ENCODE peak calls at places on chromosomes 12 and 14, in nine cellular contexts. V, P, Z, S, M, X, F, G and I are unnamed samples.

GRCh38 chr14:85483037-85483436 is 46.9 kb upstream of the FLRT2 start:
- DNase-seq in V (no peak), P (no peak), Z (no peak), S (no peak), M (no peak), X (no peak), F (no peak), G (no peak), I (no peak)

GRCh38 chr14:65258391-65258790 is 154.1 kb upstream of the FUT8 start:
- DNase-seq in V (no peak), P (no peak), Z (peak; percentile 91), S (no peak), M (no peak), X (peak; percentile 72), F (no peak), G (no peak), I (no peak)

GRCh38 chr12:66848967-66849366 is 170.1 kb upstream of the GRIP1 start:
- DNase-seq in V (no peak), P (peak; percentile 6), Z (no peak), S (no peak), M (no peak), X (no peak), F (no peak), G (no peak), I (no peak)

GRCh38 chr14:76768201-76768656 is 7.0 kb downstream of the VASH1 start:
- DNase-seq in V (no peak), P (no peak), Z (no peak), S (no peak), M (peak; percentile 51), X (no peak), F (peak; percentile 74), G (peak; percentile 49), I (no peak)

GRCh38 chr12:114018669-114019068 is 52.5 kb upstream of the RBM19 start:
- DNase-seq in V (no peak), P (no peak), Z (peak; percentile 82), S (no peak), M (no peak), X (no peak), F (no peak), G (no peak), I (no peak)

GRCh38 chr12:107328442-107329133 is 235.2 kb upstream of the CRY1 start:
- DNase-seq in V (no peak), P (peak; percentile 11), Z (peak; percentile 53), S (no peak), M (no peak), X (peak; percentile 78), F (no peak), G (no peak), I (no peak)

GRCh38 chr12:4449862-4450222 is 4.2 kb upstream of the FGF6 start:
- DNase-seq in V (no peak), P (no peak), Z (no peak), S (no peak), M (peak; percentile 26), X (no peak), F (no peak), G (peak; percentile 23), I (no peak)

GRCh38 chr12:70459786-70460185 is 93.7 kb downstream of the KCNMB4 start:
- DNase-seq in V (no peak), P (no peak), Z (no peak), S (no peak), M (no peak), X (no peak), F (peak; percentile 21), G (no peak), I (no peak)

GRCh38 chr12:87603727-87604126 is 425.5 kb downstream of the C12orf50 start:
- DNase-seq in V (no peak), P (no peak), Z (no peak), S (no peak), M (no peak), X (peak; percentile 33), F (no peak), G (no peak), I (no peak)

GRCh38 chr12:128819293-128820144 is 4.2 kb downstream of the SLC15A4 start:
- DNase-seq in V (no peak), P (no peak), Z (no peak), S (no peak), M (no peak), X (no peak), F (no peak), G (no peak), I (no peak)

GRCh38 chr14:76050797-76051392 is 65.3 kb downstream of the IFT43 start:
- DNase-seq in V (peak; percentile 36), P (peak; percentile 79), Z (peak; percentile 80), S (peak; percentile 38), M (peak; percentile 41), X (peak; percentile 67), F (peak; percentile 69), G (peak; percentile 40), I (peak; percentile 17)

GRCh38 chr14:34372766-34373165 is 89.3 kb downstream of the SPTSSA start:
- DNase-seq in V (no peak), P (no peak), Z (no peak), S (no peak), M (no peak), X (no peak), F (no peak), G (no peak), I (no peak)

GRCh38 chr12:47251919-47252318 is 172.2 kb upstream of the AMIGO2 start:
- DNase-seq in V (no peak), P (no peak), Z (no peak), S (no peak), M (no peak), X (no peak), F (no peak), G (no peak), I (no peak)

GRCh38 chr12:47844264-47845020 is 24.7 kb upstream of the HDAC7 start:
- DNase-seq in V (no peak), P (no peak), Z (no peak), S (no peak), M (peak; percentile 80), X (no peak), F (no peak), G (no peak), I (no peak)

GRCh38 chr14:54566410-54567223 is at the start of gene SAMD4A:
- DNase-seq in V (peak; percentile 75), P (peak; percentile 86), Z (peak; percentile 95), S (peak; percentile 71), M (peak; percentile 73), X (peak; percentile 82), F (peak; percentile 74), G (peak; percentile 75), I (no peak)

GRCh38 chr12:132940071-132940719 is 15.9 kb downstream of the ZNF605 start:
- DNase-seq in V (no peak), P (no peak), Z (no peak), S (no peak), M (no peak), X (no peak), F (no peak), G (no peak), I (no peak)
- H3K4me3 ChIP-seq in V (no peak overlapping the region), P (no peak overlapping the region), Z (no peak overlapping the region), S (no peak overlapping the region), M (no peak overlapping the region), X (no peak overlapping the region), F (no peak overlapping the region), G (no peak overlapping the region), I (no peak overlapping the region)

GRCh38 chr12:120257041-120257821 is 8.3 kb downstream of the PXN start:
- DNase-seq in V (peak; percentile 61), P (peak; percentile 48), Z (peak; percentile 89), S (peak; percentile 86), M (no peak), X (peak; percentile 89), F (no peak), G (no peak), I (peak; percentile 65)

GRCh38 chr12:120252071-120252906 is 13.2 kb downstream of the PXN start:
- DNase-seq in V (no peak), P (no peak), Z (no peak), S (no peak), M (peak; percentile 46), X (no peak), F (peak; percentile 46), G (no peak), I (no peak)

GRCh38 chr12:120249875-120250795 is 15.4 kb downstream of the PXN start:
- DNase-seq in V (no peak), P (no peak), Z (no peak), S (no peak), M (no peak), X (no peak), F (peak; percentile 71), G (no peak), I (no peak)

GRCh38 chr12:120258323-120258896 is 7.1 kb downstream of the PXN start:
- DNase-seq in V (no peak), P (no peak), Z (no peak), S (no peak), M (no peak), X (no peak), F (no peak), G (no peak), I (no peak)

GRCh38 chr12:120254809-120255208 is 10.7 kb downstream of the PXN start:
- DNase-seq in V (no peak), P (no peak), Z (no peak), S (no peak), M (no peak), X (no peak), F (no peak), G (no peak), I (no peak)
- TF ChIP-seq CTCF in V (no peak), P (no peak), Z (peak; percentile 11), S (no peak), M (no peak), X (peak; percentile 18), F (no peak), G (no peak), I (no peak)

GRCh38 chr14:37595809-37596595 is 573 bp downstream of the TTC6 start:
- DNase-seq in V (no peak), P (peak; percentile 93), Z (peak; percentile 98), S (no peak), M (peak; percentile 86), X (no peak), F (peak; percentile 4), G (peak; percentile 90), I (no peak)
- H3K4me3 ChIP-seq in V (peak overlapping the region; percentile 30), P (peak overlapping the region; percentile 15), Z (peak overlapping the region; percentile 93), S (peak overlapping the region; percentile 34), M (no peak overlapping the region), X (peak overlapping the region; percentile 15), F (no peak overlapping the region), G (peak overlapping the region; percentile 57), I (peak overlapping the region; percentile 25)

GRCh38 chr12:101824831-101825230 is 5.9 kb downstream of the GNPTAB start:
- DNase-seq in V (no peak), P (no peak), Z (no peak), S (no peak), M (no peak), X (no peak), F (no peak), G (no peak), I (no peak)

GRCh38 chr12:101826766-101827368 is 3.9 kb downstream of the GNPTAB start:
- DNase-seq in V (no peak), P (no peak), Z (no peak), S (no peak), M (no peak), X (no peak), F (no peak), G (no peak), I (no peak)

GRCh38 chr12:101823039-101823438 is 7.7 kb downstream of the GNPTAB start:
- DNase-seq in V (no peak), P (no peak), Z (no peak), S (no peak), M (no peak), X (no peak), F (no peak), G (no peak), I (no peak)

GRCh38 chr12:101819467-101819866 is 11.3 kb downstream of the GNPTAB start:
- DNase-seq in V (no peak), P (no peak), Z (no peak), S (no peak), M (no peak), X (no peak), F (peak; percentile 39), G (no peak), I (no peak)

GRCh38 chr12:101823891-101824290 is 6.9 kb downstream of the GNPTAB start:
- DNase-seq in V (no peak), P (peak; percentile 23), Z (peak; percentile 64), S (no peak), M (peak; percentile 45), X (peak; percentile 7), F (peak; percentile 81), G (peak; percentile 50), I (no peak)
- TF ChIP-seq CTCF in V (no peak), P (no peak), Z (peak; percentile 27), S (no peak), M (no peak), X (peak; percentile 46), F (peak; percentile 19), G (no peak), I (no peak)